ENCODE peak calls at places on chromosomes 2 and 18, in four cellular contexts. U is upper lobe of right lung, K is tibial nerve, F is neural progenitor cell. P is an unnamed sample.

GRCh38 chr18:77090546-77091200 is 41.9 kb downstream of the MBP start:
- DNase-seq in K (no peak), F (no peak), U (no peak), P (no peak)

GRCh38 chr2:114442545-114442944 is at the start of gene DPP10:
- DNase-seq in K (no peak), F (peak; percentile 82), U (no peak), P (no peak)

GRCh38 chr2:62467475-62468321 is 38.3 kb downstream of the TMEM17 start:
- DNase-seq in F (no peak), U (no peak), K (peak; percentile 62), P (peak; percentile 73)

GRCh38 chr2:25851740-25852503 is 26.4 kb downstream of the ASXL2 start:
- DNase-seq in U (no peak), K (peak; percentile 13), F (peak; percentile 60), P (no peak)

GRCh38 chr2:203750669-203751068 is 44.2 kb downstream of the CD28 start:
- DNase-seq in K (no peak), U (no peak), F (no peak), P (no peak)

GRCh38 chr2:119223521-119224390 is at the start of gene STEAP3:
- DNase-seq in U (peak; percentile 87), K (peak; percentile 23), F (peak; percentile 91), P (peak; percentile 84)

GRCh38 chr2:197498937-197499593 is 575 bp downstream of the HSPD1 start:
- DNase-seq in U (peak; percentile 85), F (peak; percentile 85), K (peak; percentile 32), P (peak; percentile 91)

GRCh38 chr2:160229591-160229990 is 29.5 kb upstream of the ITGB6 start:
- DNase-seq in K (no peak), U (no peak), F (no peak), P (no peak)

GRCh38 chr2:16561676-16562075 is 104.0 kb downstream of the CYRIA start:
- DNase-seq in K (no peak), F (no peak), U (no peak), P (no peak)

GRCh38 chr2:32938934-32939333 is 7.8 kb upstream of the LTBP1 start:
- DNase-seq in K (no peak), U (no peak), F (no peak), P (no peak)

GRCh38 chr2:130391872-130392670 is 36.2 kb downstream of the PTPN18 start:
- DNase-seq in K (no peak), F (no peak), U (no peak), P (no peak)

GRCh38 chr2:155665704-155666103 is 666.8 kb downstream of the NR4A2 start:
- DNase-seq in U (no peak), F (no peak), K (no peak), P (no peak)

GRCh38 chr2:74724496-74724895 is 70.4 kb downstream of the SEMA4F start:
- DNase-seq in U (no peak), K (no peak), F (no peak), P (no peak)

GRCh38 chr18:24200899-24201298 is 62.0 kb downstream of the CABYR start:
- DNase-seq in U (no peak), F (no peak), K (no peak), P (no peak)

GRCh38 chr2:215828528-215829184 is 184.7 kb downstream of the MREG start:
- DNase-seq in F (peak; percentile 79), K (peak; percentile 36), U (peak; percentile 75), P (peak; percentile 68)

GRCh38 chr18:35117951-35118411 is 76.8 kb downstream of the MAPRE2 start:
- DNase-seq in F (peak; percentile 31), K (peak; percentile 8), U (no peak), P (no peak)

GRCh38 chr2:48120112-48120511 is 213.8 kb upstream of the FBXO11 start:
- DNase-seq in K (no peak), U (no peak), F (no peak), P (no peak)

GRCh38 chr2:210548031-210548430 is 8.4 kb upstream of the CPS1 start:
- DNase-seq in U (no peak), K (no peak), F (no peak), P (no peak)

GRCh38 chr2:86069091-86069685 is 36.5 kb downstream of the POLR1A start:
- DNase-seq in K (no peak), F (no peak), U (no peak), P (no peak)

GRCh38 chr2:101302016-101302415 is 6.5 kb downstream of the RNF149 start:
- DNase-seq in F (no peak), U (no peak), K (no peak), P (no peak)

GRCh38 chr2:164975885-164976284 is 20.6 kb upstream of the SLC38A11 start:
- DNase-seq in K (no peak), F (no peak), U (no peak), P (no peak)

GRCh38 chr2:102488063-102488462 is 15.0 kb downstream of the SLC9A4 start:
- DNase-seq in K (no peak), F (no peak), U (no peak), P (no peak)

GRCh38 chr2:193187816-193188215 is 993.1 kb upstream of the TMEFF2 start:
- DNase-seq in K (no peak), F (no peak), U (no peak), P (no peak)

GRCh38 chr2:10355471-10356458 is 53.1 kb downstream of the HPCAL1 start:
- DNase-seq in K (no peak), U (no peak), F (no peak), P (peak; percentile 9)

GRCh38 chr2:240000671-240001070 is 24.5 kb downstream of the NDUFA10 start:
- DNase-seq in K (no peak), F (no peak), U (no peak), P (no peak)

GRCh38 chr2:24815171-24815570 is 21.9 kb downstream of the CENPO start:
- DNase-seq in U (no peak), K (no peak), F (no peak), P (no peak)

GRCh38 chr2:15471606-15472005 is 89.5 kb downstream of the NBAS start:
- DNase-seq in F (no peak), U (no peak), K (no peak), P (no peak)

GRCh38 chr2:64838817-64839216 is 150.4 kb upstream of the SLC1A4 start:
- DNase-seq in U (peak; percentile 71), K (no peak), F (no peak), P (peak; percentile 79)

GRCh38 chr2:161658259-161658658 is 34.0 kb downstream of the SLC4A10 start:
- DNase-seq in U (no peak), F (no peak), K (no peak), P (no peak)

GRCh38 chr2:226467221-226467620 is 332.4 kb downstream of the IRS1 start:
- DNase-seq in F (no peak), K (no peak), U (no peak), P (no peak)

GRCh38 chr2:196234672-196235071 is 63.3 kb upstream of the STK17B start:
- DNase-seq in U (no peak), K (no peak), F (no peak), P (no peak)

GRCh38 chr2:61795408-61795807 is 58.5 kb downstream of the FAM161A start:
- DNase-seq in F (no peak), K (no peak), U (no peak), P (no peak)

GRCh38 chr2:209532321-209532720 is 108.5 kb downstream of the MAP2 start:
- DNase-seq in U (no peak), K (no peak), F (no peak), P (no peak)

GRCh38 chr2:218799990-218800389 is 18.0 kb downstream of the CYP27A1 start:
- DNase-seq in U (no peak), K (no peak), F (peak; percentile 17), P (no peak)

GRCh38 chr2:218804817-218805216 is 22.9 kb downstream of the CYP27A1 start:
- DNase-seq in K (no peak), U (no peak), F (no peak), P (no peak)

GRCh38 chr2:218802595-218802994 is 20.6 kb downstream of the CYP27A1 start:
- DNase-seq in K (no peak), F (no peak), U (no peak), P (no peak)

GRCh38 chr2:218796691-218797090 is 14.7 kb downstream of the CYP27A1 start:
- DNase-seq in K (no peak), F (no peak), U (no peak), P (no peak)

DNA sequence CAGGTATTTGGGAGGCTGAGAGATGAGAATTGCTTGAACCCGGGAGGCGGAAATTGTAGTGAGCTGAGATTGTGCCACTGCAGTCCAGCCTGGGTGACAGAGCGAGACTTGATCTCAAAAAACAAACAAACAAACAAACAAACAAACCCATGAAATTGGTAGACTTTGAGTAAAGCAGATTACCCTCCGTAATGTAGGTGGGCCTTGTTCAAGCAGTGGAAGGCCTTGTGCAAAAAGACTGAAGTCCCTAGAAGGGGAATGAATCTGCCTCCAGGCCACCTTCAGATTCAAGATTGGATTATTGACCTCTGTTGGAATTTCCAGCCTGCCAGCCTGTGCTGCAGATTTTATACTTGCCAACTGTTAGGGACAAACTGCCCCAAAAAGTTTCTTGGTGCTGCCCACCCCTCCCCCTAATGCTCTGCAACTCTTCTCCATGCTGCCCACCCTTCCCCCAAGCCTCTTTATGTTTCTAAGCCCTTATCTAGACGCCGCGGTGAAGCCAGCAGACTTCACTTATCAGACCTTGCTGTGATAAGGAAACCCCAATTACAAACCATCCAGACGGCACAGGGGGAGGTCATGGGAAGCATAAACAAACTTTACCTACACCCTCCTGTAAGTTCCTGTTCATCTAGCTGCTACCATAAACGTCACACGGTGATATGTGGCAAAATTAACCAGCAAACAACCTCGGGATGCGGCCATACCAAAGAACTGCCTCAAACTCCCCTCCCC is 17.0 kb downstream of the CYP27A1 start:
- DNase-seq in F (no peak), K (no peak), U (no peak), P (no peak)
- H3K4me1 ChIP-seq in F (peaks cover 4% of the 10 kb centered on the region), K (peaks cover 4% of the 10 kb centered on the region), U (peaks cover 11% of the 10 kb centered on the region), P (no peaks in the 10 kb centered on the region)

DNA sequence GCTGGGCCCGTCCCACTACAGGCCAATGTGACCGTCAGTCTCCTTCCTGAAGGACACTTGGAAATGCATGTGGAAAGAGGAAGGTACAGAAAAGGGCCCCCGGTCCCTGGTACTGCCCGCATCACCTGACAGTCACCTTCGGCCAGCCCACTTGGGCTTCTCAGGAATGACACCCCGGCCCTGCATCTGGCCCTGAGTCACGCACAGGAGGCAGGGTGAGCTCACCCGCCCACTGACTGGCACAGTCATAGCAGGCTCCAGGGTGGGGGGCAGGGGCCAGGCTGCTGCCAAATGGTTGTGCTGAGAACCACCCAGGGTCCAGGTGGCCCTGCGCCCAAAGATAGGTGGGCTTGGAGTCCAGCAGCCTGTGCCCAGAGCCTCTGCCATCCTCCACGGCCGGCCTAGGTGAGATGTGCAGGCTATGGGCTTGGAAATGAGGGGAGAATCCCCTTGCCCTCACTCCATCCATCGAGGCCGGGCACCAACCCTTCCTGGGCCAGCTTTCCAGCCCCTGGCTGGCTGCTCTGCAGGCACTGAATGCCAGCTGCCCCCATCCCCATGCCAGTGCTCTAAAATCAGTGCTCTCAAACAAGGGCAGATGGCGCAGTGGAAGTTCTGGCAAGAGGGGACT is 14.1 kb downstream of the EMX1 start:
- DNase-seq in F (no peak), U (peak; percentile 55), K (no peak), P (peak; percentile 28)
- H3K27me3 ChIP-seq in F (peaks cover 91% of the 10 kb centered on the region), U (peaks cover 41% of the 10 kb centered on the region), K (peaks cover 39% of the 10 kb centered on the region), P (peaks cover 78% of the 10 kb centered on the region)

GRCh38 chr2:176553685-176554106 is 284.5 kb downstream of the MTX2 start:
- DNase-seq in U (peak; percentile 76), F (peak; percentile 36), K (peak; percentile 12), P (peak; percentile 82)
- TF ChIP-seq CTCF in U (no peak), F (no peak), K (peak; percentile 7), P (no peak)

GRCh38 chr2:171146633-171147032 is 14.1 kb downstream of the TLK1 start:
- DNase-seq in K (no peak), U (no peak), F (no peak), P (no peak)
- H3K4me1 ChIP-seq in K (peaks cover 31% of the 10 kb centered on the region), U (peaks cover 12% of the 10 kb centered on the region), F (peaks cover 9% of the 10 kb centered on the region), P (peaks cover 65% of the 10 kb centered on the region)